ENCODE peak calls at places on chromosomes 13 and 19, in nine cellular contexts. V is K562, K is HL-60, L is cardiac muscle cell, F is A673, Q is heart left ventricle, M is left lung, X is ascending aorta, I is heart right ventricle. A is an unnamed sample.

GRCh38 chr13:107121793-107122192 is 553.9 kb upstream of the ARGLU1 start:
- DNase-seq in V (no peak), K (no peak), L (no peak), F (no peak), Q (no peak), M (no peak), X (no peak), I (no peak), A (no peak)

GRCh38 chr19:6161271-6161850 is 25.9 kb downstream of the ACSBG2 start:
- DNase-seq in V (peak; percentile 89), K (peak; percentile 72), L (peak; percentile 7), F (peak; percentile 83), Q (peak; percentile 39), M (no peak), X (peak; percentile 58), I (peak; percentile 18), A (peak; percentile 28)

GRCh38 chr19:18023596-18024212 is 15.7 kb downstream of the ARRDC2 start:
- DNase-seq in V (peak; percentile 50), K (peak; percentile 94), L (peak; percentile 95), F (peak; percentile 95), Q (peak; percentile 95), M (peak; percentile 92), X (peak; percentile 90), I (peak; percentile 87), A (peak; percentile 69)

GRCh38 chr19:54449701-54450069 is 686 bp downstream of the LENG8 start:
- DNase-seq in V (no peak), K (no peak), L (peak; percentile 39), F (no peak), Q (no peak), M (no peak), X (no peak), I (no peak), A (no peak)

GRCh38 chr19:40379446-40380198 is 10.4 kb downstream of the HIPK4 start:
- DNase-seq in V (no peak), K (no peak), L (no peak), F (no peak), Q (no peak), M (no peak), X (no peak), I (no peak), A (no peak)

GRCh38 chr13:51453959-51454703 is 1.3 kb upstream of the INTS6 start:
- DNase-seq in V (peak; percentile 8), K (peak; percentile 52), L (no peak), F (peak; percentile 42), Q (peak; percentile 30), M (no peak), X (peak; percentile 67), I (peak; percentile 22), A (peak; percentile 21)

GRCh38 chr13:42539670-42540069 is 34.3 kb upstream of the TNFSF11 start:
- DNase-seq in V (no peak), K (no peak), L (peak; percentile 43), F (no peak), Q (no peak), M (no peak), X (no peak), I (no peak), A (no peak)

GRCh38 chr13:101661839-101662238 is 209.4 kb downstream of the ITGBL1 start:
- DNase-seq in V (no peak), K (no peak), L (no peak), F (peak; percentile 69), Q (no peak), M (no peak), X (no peak), I (no peak), A (no peak)

GRCh38 chr13:112105884-112106283 is 38.9 kb downstream of the SOX1 start:
- DNase-seq in V (no peak), K (no peak), L (no peak), F (no peak), Q (no peak), M (no peak), X (no peak), I (no peak), A (no peak)

GRCh38 chr13:107458269-107458668 is 757.1 kb downstream of the LIG4 start:
- DNase-seq in V (no peak), K (no peak), L (no peak), F (no peak), Q (no peak), M (peak; percentile 50), X (no peak), I (no peak), A (no peak)

GRCh38 chr19:46341937-46342336 is 5.0 kb upstream of the PPP5C start:
- DNase-seq in V (no peak), K (no peak), L (no peak), F (no peak), Q (no peak), M (no peak), X (no peak), I (no peak), A (no peak)

GRCh38 chr13:58406545-58406944 is 775.0 kb downstream of the PCDH17 start:
- DNase-seq in V (no peak), K (no peak), L (no peak), F (no peak), Q (no peak), M (no peak), X (no peak), I (no peak), A (no peak)

GRCh38 chr13:26280295-26280694 is 26.4 kb downstream of the CDK8 start:
- DNase-seq in V (no peak), K (no peak), L (peak; percentile 9), F (no peak), Q (no peak), M (no peak), X (no peak), I (no peak), A (no peak)

DNA sequence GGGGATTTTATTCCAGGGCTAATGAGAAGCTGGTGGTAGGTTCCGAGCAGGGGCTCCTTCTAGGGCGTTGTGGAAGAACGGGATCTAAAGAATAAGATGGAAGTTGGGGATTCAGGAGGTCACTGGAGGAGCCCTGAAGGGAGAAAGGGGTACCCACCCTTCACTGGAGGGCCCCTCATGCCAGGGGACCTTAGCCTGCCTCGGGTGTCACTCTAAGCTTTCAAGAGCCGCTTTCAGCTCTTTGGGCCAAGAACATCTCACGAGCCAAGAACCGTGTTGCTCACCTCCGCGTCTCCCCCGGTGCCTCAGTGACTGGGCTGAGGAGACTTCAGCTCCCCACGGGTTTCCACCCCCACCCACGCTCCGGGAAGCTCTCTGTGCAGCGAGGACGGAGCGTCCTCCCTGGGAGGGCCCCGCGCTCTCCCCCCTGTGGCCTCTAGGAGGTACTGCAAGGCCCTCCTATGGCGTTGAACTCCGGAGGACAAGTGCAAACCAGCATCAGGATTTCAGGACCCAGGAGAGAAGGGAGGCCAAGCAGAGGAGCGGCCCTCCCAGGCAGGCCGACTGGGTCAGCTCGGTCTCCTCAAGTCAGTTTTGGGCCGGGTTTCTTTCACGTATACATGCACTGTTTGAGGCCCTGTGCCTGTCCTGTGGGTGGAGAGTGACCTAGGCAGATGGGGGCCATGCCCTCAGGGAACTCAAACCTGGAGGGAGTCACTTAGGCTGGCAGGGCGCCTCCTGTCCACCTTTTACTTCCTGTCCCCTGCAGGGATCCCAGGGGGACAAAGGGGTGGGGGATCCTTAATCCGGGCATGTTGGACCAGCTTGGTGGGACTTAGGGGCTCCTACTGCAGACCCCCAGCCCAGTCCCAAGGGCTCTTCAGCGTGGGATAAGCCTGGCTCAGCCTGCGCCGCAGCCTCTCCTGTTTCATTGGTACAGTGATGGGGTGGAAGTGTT is 5.1 kb upstream of the KRTDAP start:
- DNase-seq in V (peak; percentile 94), K (peak; percentile 60), L (peak; percentile 81), F (peak; percentile 76), Q (peak; percentile 61), M (peak; percentile 94), X (peak; percentile 74), I (peak; percentile 65), A (peak; percentile 80)
- H3K4me3 ChIP-seq in V (no peak overlapping the region), K (no peak overlapping the region), L (no peak overlapping the region), F (no peak overlapping the region), Q (no peak overlapping the region), M (no peak overlapping the region), X (no peak overlapping the region), I (no peak overlapping the region), A (no peak overlapping the region)

GRCh38 chr13:100490692-100491091 is 97.9 kb downstream of the GGACT start:
- DNase-seq in V (no peak), K (no peak), L (no peak), F (no peak), Q (no peak), M (no peak), X (no peak), I (no peak), A (no peak)
- H3K27ac ChIP-seq in V (no peak overlapping the region), K (no peak overlapping the region), L (no peak overlapping the region), F (no peak overlapping the region), Q (peak overlapping the region; percentile 35), M (no peak overlapping the region), X (no peak overlapping the region), I (peak overlapping the region; percentile 51), A (no peak overlapping the region)

DNA sequence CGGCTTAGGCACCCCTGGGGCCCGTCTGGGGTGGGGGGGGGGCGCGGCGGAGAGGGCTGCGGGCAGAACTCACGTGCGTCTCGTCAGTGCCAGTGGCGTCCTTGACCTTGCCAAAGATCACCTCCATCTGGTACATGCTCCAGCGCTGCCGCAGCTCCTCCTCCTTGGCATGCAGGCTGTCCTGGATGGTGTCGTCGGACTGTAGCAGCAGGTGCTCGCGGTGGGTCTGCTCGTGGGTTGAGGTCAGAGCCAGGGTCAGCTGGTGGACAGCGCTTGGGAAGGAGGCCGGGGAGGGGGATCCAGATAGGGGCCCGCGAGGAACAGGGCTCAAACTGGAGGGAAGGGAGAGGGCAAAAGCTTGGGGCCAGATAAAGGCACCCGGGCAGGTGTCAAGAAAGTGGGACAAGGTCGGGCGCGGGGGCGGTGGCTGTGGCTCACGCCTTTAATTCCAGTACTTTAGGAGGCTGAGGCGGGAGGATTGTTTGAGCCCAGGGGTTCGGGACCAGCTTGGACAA is 4.7 kb upstream of the RGL3 start:
- DNase-seq in V (no peak), K (no peak), L (no peak), F (no peak), Q (no peak), M (no peak), X (no peak), I (no peak), A (no peak)
- H3K27me3 ChIP-seq in V (peaks cover 2% of the 10 kb centered on the region), K (peaks cover 47% of the 10 kb centered on the region), L (peaks cover 47% of the 10 kb centered on the region), F (peaks cover 28% of the 10 kb centered on the region), Q (peaks cover 42% of the 10 kb centered on the region), M (peaks cover 4% of the 10 kb centered on the region), X (no peaks in the 10 kb centered on the region), I (peaks cover 54% of the 10 kb centered on the region), A (peaks cover 26% of the 10 kb centered on the region)

GRCh38 chr13:28340272-28340793 is 154.6 kb downstream of the FLT1 start:
- DNase-seq in V (no peak), K (no peak), L (no peak), F (peak; percentile 74), Q (no peak), M (no peak), X (no peak), I (no peak), A (no peak)

GRCh38 chr13:28337196-28338045 is 157.5 kb downstream of the FLT1 start:
- DNase-seq in V (no peak), K (no peak), L (peak; percentile 76), F (peak; percentile 69), Q (no peak), M (no peak), X (no peak), I (no peak), A (no peak)

GRCh38 chr13:28338202-28338601 is 156.7 kb downstream of the FLT1 start:
- DNase-seq in V (no peak), K (no peak), L (no peak), F (no peak), Q (no peak), M (no peak), X (no peak), I (no peak), A (no peak)

GRCh38 chr13:28339419-28339818 is 155.5 kb downstream of the FLT1 start:
- DNase-seq in V (no peak), K (no peak), L (no peak), F (no peak), Q (no peak), M (no peak), X (no peak), I (no peak), A (no peak)

GRCh38 chr13:28338742-28339141 is 156.2 kb downstream of the FLT1 start:
- DNase-seq in V (no peak), K (no peak), L (no peak), F (no peak), Q (no peak), M (no peak), X (no peak), I (no peak), A (no peak)
- H3K4me3 ChIP-seq in V (no peak overlapping the region), K (no peak overlapping the region), L (no peak overlapping the region), F (no peak overlapping the region), Q (no peak overlapping the region), M (no peak overlapping the region), X (no peak overlapping the region), I (no peak overlapping the region), A (no peak overlapping the region)

A was measured in CD8-positive, alpha-beta T cell.